ENCODE peak calls at places on chromosomes 7 and 10, in four cellular contexts. W, Y, T and X are unnamed samples. For H3K4me1, the result is how much of the 10 kb centered on the place peaks cover.

GRCh38 chr7:129368389-129368986 is 65.7 kb upstream of the STRIP2 start:
- DNase-seq in W (no peak), Y (no peak), T (no peak), X (no peak)

GRCh38 chr10:70296406-70296899 is 12.6 kb upstream of the NPFFR1 start:
- DNase-seq in W (no peak), Y (peak), T (no peak), X (peak)

GRCh38 chr10:53403688-53404087 is 631.1 kb upstream of the MBL2 start:
- DNase-seq in W (peak), Y (peak), T (no peak), X (peak)

GRCh38 chr7:82677493-82677892 is 233.9 kb upstream of the CACNA2D1 start:
- DNase-seq in W (no peak), Y (peak), T (no peak), X (no peak)

GRCh38 chr7:50342616-50343114 is 38.1 kb downstream of the IKZF1 start:
- DNase-seq in W (no peak), Y (peak), T (no peak), X (peak)

GRCh38 chr7:132450706-132451105 is 125.6 kb downstream of the PLXNA4 start:
- DNase-seq in W (no peak), Y (no peak), T (no peak), X (no peak)

GRCh38 chr10:70109064-70109729 is 23.4 kb downstream of the AIFM2 start:
- DNase-seq in W (no peak), Y (no peak), T (peak), X (peak)

GRCh38 chr7:1021931-1022330 is 22.4 kb upstream of the GPR146 start:
- DNase-seq in W (no peak), Y (no peak), T (no peak), X (peak)

GRCh38 chr7:80729586-80730320 is 91.3 kb downstream of the CD36 start:
- DNase-seq in W (no peak), Y (no peak), T (no peak), X (no peak)

GRCh38 chr7:70884446-70884764 is 247.5 kb upstream of the GALNT17 start:
- DNase-seq in W (no peak), Y (no peak), T (no peak), X (no peak)

GRCh38 chr10:122476034-122476695 is 14.8 kb downstream of the HTRA1 start:
- DNase-seq in W (no peak), Y (no peak), T (no peak), X (no peak)

GRCh38 chr10:22670796-22671195 is 43.6 kb downstream of the PIP4K2A start:
- DNase-seq in W (no peak), Y (no peak), T (no peak), X (no peak)

GRCh38 chr10:17029581-17030271 is 99.9 kb downstream of the CUBN start:
- DNase-seq in W (no peak), Y (peak), T (peak), X (peak)

GRCh38 chr7:132193898-132194297 is 382.4 kb downstream of the PLXNA4 start:
- DNase-seq in W (no peak), Y (no peak), T (no peak), X (no peak)

GRCh38 chr7:138328215-138328614 is 131.8 kb upstream of the TRIM24 start:
- DNase-seq in W (no peak), Y (no peak), T (peak), X (no peak)

GRCh38 chr10:132178885-132179545 is 7.7 kb upstream of the DPYSL4 start:
- DNase-seq in W (no peak), Y (no peak), T (no peak), X (peak)

GRCh38 chr10:50497758-50498157 is 126.0 kb downstream of the SGMS1 start:
- DNase-seq in W (no peak), Y (no peak), T (peak), X (no peak)

GRCh38 chr7:96174812-96175211 is 147.1 kb downstream of the SLC25A13 start:
- DNase-seq in W (no peak), Y (no peak), T (peak), X (no peak)

GRCh38 chr7:101166909-101167644 is 1.7 kb upstream of the VGF start:
- DNase-seq in W (no peak), Y (no peak), T (no peak), X (no peak)

GRCh38 chr10:119602241-119603095 is 5.7 kb upstream of the TIAL1 start:
- DNase-seq in W (no peak), Y (peak), T (peak), X (peak)

GRCh38 chr10:114389429-114389828 is 14.9 kb downstream of the AFAP1L2 start:
- DNase-seq in W (no peak), Y (no peak), T (no peak), X (no peak)

GRCh38 chr7:134372858-134373257 is 56.1 kb upstream of the SLC35B4 start:
- DNase-seq in W (no peak), Y (no peak), T (no peak), X (no peak)

GRCh38 chr10:132991706-132992432 is 49.5 kb upstream of the CFAP46 start:
- DNase-seq in W (no peak), Y (no peak), T (no peak), X (peak)

GRCh38 chr7:29488977-29489376 is 74.7 kb upstream of the PRR15 start:
- DNase-seq in W (no peak), Y (no peak), T (peak), X (no peak)

GRCh38 chr10:50390302-50390701 is 139.0 kb upstream of the ASAH2 start:
- DNase-seq in W (no peak), Y (peak), T (no peak), X (no peak)

GRCh38 chr7:97772034-97772891 is 40.4 kb downstream of the TAC1 start:
- DNase-seq in W (no peak), Y (no peak), T (no peak), X (no peak)

GRCh38 chr10:3563298-3563697 is 221.7 kb downstream of the KLF6 start:
- DNase-seq in W (no peak), Y (no peak), T (no peak), X (no peak)

GRCh38 chr10:129163536-129163935 is 303.5 kb upstream of the MGMT start:
- DNase-seq in W (no peak), Y (no peak), T (no peak), X (no peak)

GRCh38 chr7:20005081-20005480 is 212.1 kb downstream of the MACC1 start:
- DNase-seq in W (no peak), Y (no peak), T (no peak), X (no peak)

GRCh38 chr10:84178387-84178697 is 4.7 kb downstream of the GPR15LG start:
- DNase-seq in W (no peak), Y (no peak), T (no peak), X (no peak)

GRCh38 chr7:30116771-30117170 is 18.0 kb upstream of the MTURN start:
- DNase-seq in W (no peak), Y (no peak), T (no peak), X (no peak)

GRCh38 chr10:129417164-129417563 is 49.9 kb upstream of the MGMT start:
- DNase-seq in W (no peak), Y (no peak), T (peak), X (no peak)

GRCh38 chr7:157432957-157433576 is 96.3 kb downstream of the DNAJB6 start:
- DNase-seq in W (peak), Y (peak), T (no peak), X (peak)

DNA sequence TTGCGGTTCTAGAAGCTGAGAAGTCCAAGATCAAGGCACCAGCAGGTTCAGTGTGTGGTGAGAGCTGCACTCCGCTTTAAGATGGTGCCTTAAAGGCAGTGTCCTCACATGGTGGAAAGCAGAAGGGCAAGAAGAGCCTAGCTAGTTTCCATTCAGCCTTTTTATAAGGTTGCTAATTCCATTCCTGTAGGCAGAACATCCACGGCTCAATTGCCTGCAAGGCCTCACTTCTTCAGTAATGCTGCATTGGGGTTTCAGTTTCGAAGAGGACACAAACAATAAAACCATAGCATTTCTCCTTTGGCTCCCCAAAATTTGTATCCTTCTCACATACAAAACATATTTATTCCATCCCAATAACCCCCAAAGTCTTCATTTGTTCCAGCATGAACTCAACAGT is 109.5 kb upstream of the KCND2 start:
- DNase-seq in W (no peak), Y (no peak), T (no peak), X (no peak)
- TF ChIP-seq POLR2AphosphoS5 in W (no peak), Y (no peak), T (no peak), X (no peak)

DNA sequence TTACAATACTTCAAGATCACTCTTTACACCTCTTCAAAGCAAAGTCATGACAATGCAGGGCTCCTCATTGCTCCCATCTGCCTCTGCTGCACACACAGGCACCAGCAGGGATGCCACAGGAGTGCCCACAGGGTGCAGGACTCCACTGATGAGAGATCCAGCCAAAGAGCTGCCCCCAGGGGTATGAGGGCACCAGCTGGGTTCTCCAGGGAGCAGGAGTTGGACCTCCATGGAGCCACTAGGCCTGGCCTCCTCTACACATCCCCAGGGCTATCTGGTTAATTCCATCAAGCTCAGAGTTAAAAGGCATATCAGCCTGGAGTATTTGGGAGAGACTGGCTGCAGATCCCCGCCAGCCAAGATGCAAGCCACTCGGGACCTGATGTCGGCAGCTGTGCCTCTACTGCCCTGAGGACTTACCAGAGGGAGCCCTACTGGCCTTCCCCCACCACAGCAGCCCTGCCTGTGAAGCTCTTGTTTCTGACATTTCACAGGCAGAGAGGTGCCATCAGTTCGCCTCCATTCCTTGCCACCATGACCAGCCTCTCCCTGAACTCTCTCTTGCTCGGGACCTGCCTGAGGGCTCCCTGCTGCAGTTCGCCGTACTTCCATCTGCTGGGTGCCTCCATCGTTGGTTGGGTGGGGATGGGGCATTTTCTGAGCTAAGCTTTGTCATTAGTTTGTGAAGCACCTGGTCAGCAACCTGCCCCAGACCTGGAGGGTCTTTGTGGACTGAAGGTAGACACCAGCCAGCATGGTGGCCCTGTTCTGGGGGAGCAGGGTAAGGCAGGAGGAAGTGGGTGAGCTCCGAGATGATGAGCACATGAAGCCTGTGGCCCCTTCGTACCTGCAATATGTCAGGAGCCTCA is 12.5 kb upstream of the TRIM8 start:
- DNase-seq in W (no peak), Y (no peak), T (no peak), X (peak)
- H3K4me1 ChIP-seq in W (under half), Y (under half), T (half or more), X (half or more)

DNA sequence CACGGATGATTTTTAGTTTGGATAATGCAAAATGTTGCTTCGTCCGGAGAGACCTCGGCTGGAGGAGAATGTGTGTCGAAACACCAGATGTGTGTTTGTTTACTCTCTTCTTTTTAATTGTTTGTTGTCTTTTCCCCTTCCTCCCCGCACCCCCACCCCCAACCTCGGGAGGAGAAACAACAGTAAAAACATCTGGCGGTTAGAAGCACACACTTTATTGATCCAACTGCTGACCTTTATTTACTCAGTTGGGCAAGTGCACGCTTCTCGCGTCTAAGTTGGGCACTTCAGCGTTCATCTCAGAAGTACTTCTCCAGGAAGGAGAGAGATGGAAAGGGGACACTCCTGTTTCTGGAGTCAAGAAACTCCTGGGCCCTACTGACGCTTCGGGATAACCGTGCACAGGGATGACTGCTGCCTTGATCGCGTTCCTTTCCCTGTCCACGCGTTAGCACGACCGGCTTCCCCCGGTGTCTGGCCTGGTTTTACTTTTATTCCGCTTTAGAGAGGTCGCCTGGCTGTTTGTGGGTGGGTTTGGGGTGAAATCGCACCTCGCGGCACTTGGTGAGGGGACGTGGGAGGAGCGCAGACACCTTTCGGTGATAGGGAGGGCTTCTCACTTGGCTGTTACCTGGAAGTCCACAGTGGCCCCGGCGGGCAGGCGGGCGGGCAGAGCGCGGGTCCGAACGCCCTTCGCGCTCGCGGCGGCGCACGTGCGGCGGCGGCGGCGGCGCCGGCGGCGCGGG is 168.3 kb upstream of the PPP1R3A start:
- DNase-seq in W (peak), Y (peak), T (no peak), X (peak)
- H3K4me3 ChIP-seq in W (peak), Y (peak), T (no peak), X (peak)

GRCh38 chr10:12414278-12414988 is 65.1 kb downstream of the CAMK1D start:
- DNase-seq in W (no peak), Y (no peak), T (no peak), X (no peak)
- TF ChIP-seq POLR2AphosphoS5 in W (no peak), Y (peak), T (no peak), X (no peak)